ENCODE peak calls at places on chromosomes 3 and 15, in seven cellular contexts. L is HepG2, Q is WTC11, F is HCT116, Z is K562, N is H1, W is GM12878. E is an unnamed sample.

GRCh38 chr3:84566256-84566655 is 392.5 kb upstream of the CADM2 start:
- DNase-seq in Q (no peak), L (no peak), Z (no peak), F (no peak), W (no peak), N (no peak), E (no peak)

GRCh38 chr3:14222457-14222856 is 43.8 kb downstream of the LSM3 start:
- DNase-seq in W (no peak), L (no peak), Q (no peak), N (no peak), F (no peak), Z (no peak), E (no peak)

GRCh38 chr3:159872374-159873109 is 116.1 kb upstream of the IL12A start:
- DNase-seq in W (no peak), L (no peak), N (no peak), F (peak), Q (no peak), Z (no peak), E (no peak)

GRCh38 chr15:69760263-69760855 is 307.7 kb downstream of the RPLP1 start:
- DNase-seq in Q (no peak), N (no peak), Z (no peak), W (no peak), L (no peak), F (no peak), E (no peak)

GRCh38 chr3:46098319-46098761 is 71.1 kb upstream of the XCR1 start:
- DNase-seq in W (peak), L (no peak), Q (no peak), F (no peak), Z (no peak), N (no peak), E (no peak)

GRCh38 chr15:47756872-47757271 is 39.6 kb downstream of the SEMA6D start:
- DNase-seq in W (no peak), Q (no peak), F (no peak), N (no peak), Z (no peak), L (no peak), E (no peak)

GRCh38 chr3:129735638-129736037 is 129.2 kb upstream of the PLXND1 start:
- DNase-seq in L (no peak), Z (no peak), Q (no peak), W (no peak), N (no peak), F (no peak), E (no peak)

GRCh38 chr15:89926158-89926557 is 13.4 kb upstream of the ARPIN start:
- DNase-seq in Z (no peak), W (no peak), L (no peak), Q (no peak), N (no peak), F (no peak), E (no peak)

GRCh38 chr3:196127308-196128040 is 45.6 kb upstream of the TFRC start:
- DNase-seq in F (no peak), L (no peak), N (no peak), Q (no peak), W (no peak), Z (peak), E (no peak)

GRCh38 chr15:58228708-58229107 is 90.5 kb downstream of the AQP9 start:
- DNase-seq in F (no peak), Q (no peak), Z (no peak), N (no peak), L (no peak), W (no peak), E (no peak)

GRCh38 chr3:119637679-119638525 is 22.5 kb downstream of the POPDC2 start:
- DNase-seq in Z (peak), W (peak), Q (no peak), N (no peak), L (no peak), F (no peak), E (no peak)

GRCh38 chr3:47419083-47420043 is 38.5 kb downstream of the PTPN23 start:
- DNase-seq in Q (no peak), W (no peak), F (no peak), Z (no peak), N (no peak), L (no peak), E (no peak)

GRCh38 chr3:102178817-102179216 is 256.0 kb upstream of the ZPLD1 start:
- DNase-seq in L (no peak), F (no peak), N (no peak), Q (no peak), W (no peak), Z (no peak), E (no peak)

GRCh38 chr3:112116777-112117186 is 16.3 kb downstream of the GCSAM start:
- DNase-seq in L (no peak), Z (no peak), W (no peak), Q (no peak), F (no peak), N (no peak), E (no peak)

GRCh38 chr3:136731274-136731884 is 20.8 kb downstream of the STAG1 start:
- DNase-seq in Z (no peak), N (no peak), W (no peak), L (no peak), Q (no peak), F (no peak), E (no peak)

GRCh38 chr3:136728918-136729317 is 23.3 kb downstream of the STAG1 start:
- DNase-seq in W (no peak), F (no peak), L (no peak), N (no peak), Q (no peak), Z (no peak), E (no peak)

GRCh38 chr3:136725468-136725867 is 26.7 kb downstream of the STAG1 start:
- DNase-seq in L (no peak), Q (no peak), N (no peak), F (no peak), W (no peak), Z (no peak), E (no peak)

GRCh38 chr3:136730595-136731273 is 21.4 kb downstream of the STAG1 start:
- DNase-seq in W (peak), L (no peak), F (no peak), Q (no peak), N (no peak), Z (no peak), E (no peak)

GRCh38 chr3:136728434-136728833 is 23.7 kb downstream of the STAG1 start:
- DNase-seq in Z (no peak), L (no peak), F (no peak), W (no peak), Q (no peak), N (no peak), E (no peak)
- TF ChIP-seq SP1 in Z (no peak), L (no peak), F (no peak), W (no peak), Q (no peak), N (no peak), E (no peak)

DNA sequence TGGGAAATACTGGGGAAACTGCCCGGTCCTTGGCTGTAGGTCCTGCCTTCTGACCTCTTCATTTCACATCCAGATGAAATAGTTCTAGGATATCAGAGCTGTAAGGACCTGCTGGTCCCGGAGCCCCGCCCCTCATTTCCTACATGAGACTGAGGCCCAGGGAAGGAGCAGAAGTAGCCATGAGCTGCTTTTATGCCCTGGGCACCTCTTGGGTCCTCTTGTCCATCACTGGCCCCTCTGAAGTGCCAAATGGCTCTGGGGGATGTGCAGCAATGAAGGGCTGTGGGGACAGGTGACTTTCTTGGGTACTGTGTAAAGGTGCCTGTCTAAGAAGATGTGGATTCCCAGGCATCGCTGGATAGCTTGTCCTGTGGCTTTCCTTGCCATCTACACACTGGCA is 40.3 kb upstream of the ESYT3 start:
- DNase-seq in Q (no peak), W (no peak), F (no peak), N (no peak), L (no peak), Z (no peak), E (no peak)
- TF ChIP-seq SP1 in Q (no peak), W (no peak), F (no peak), N (no peak), L (no peak), Z (no peak), E (no peak)

DNA sequence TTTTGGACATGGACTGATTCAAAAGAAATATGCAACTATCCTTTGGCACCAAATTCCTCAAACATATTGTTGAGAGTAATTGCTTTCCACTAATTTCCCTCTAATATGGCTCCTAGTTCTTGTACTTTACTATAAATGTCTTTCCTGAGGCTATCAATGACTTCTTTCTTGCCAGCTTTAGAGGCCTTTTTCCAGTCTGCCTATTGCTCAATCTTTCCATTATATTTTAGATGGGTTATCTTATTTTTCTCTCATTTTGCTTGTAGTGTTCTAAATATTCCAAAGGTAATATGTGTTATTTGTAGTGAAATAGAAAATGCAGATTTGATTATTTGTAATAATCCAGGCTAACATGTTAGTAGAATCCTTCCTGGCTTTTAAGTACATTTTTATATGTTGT is 11.5 kb upstream of the TEX9 start:
- DNase-seq in Q (no peak), W (no peak), L (no peak), N (no peak), F (no peak), Z (no peak), E (no peak)
- TF ChIP-seq SP1 in Q (no peak), W (no peak), L (no peak), N (no peak), F (no peak), Z (no peak), E (no peak)

DNA sequence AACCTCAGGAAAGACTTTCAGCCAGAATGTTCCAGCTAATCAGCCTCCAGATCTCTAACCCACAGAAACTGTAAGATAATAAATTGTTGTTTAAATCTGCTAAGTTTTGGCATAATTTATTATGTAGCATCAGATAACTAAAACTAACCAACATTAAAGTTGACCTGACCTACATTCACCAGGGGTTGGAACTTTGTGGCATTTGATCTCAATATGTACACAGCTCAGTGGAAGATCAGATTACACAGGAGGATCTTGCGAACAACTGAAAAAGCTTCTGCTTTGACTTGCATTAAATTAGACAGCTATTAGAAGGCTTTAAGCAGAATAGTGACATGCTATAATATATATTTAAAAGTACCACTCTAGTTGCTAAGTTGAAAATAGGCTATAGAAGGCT is 91.4 kb upstream of the POU1F1 start:
- DNase-seq in Z (no peak), Q (no peak), F (no peak), L (no peak), N (no peak), W (no peak), E (no peak)
- TF ChIP-seq SP1 in Z (no peak), Q (no peak), F (no peak), L (no peak), N (no peak), W (no peak), E (no peak)

GRCh38 chr15:84620626-84621025 is 19.8 kb downstream of the ZSCAN2 start:
- DNase-seq in L (no peak), N (no peak), Q (no peak), W (no peak), F (no peak), Z (no peak), E (no peak)

GRCh38 chr15:84621358-84621979 is 20.7 kb downstream of the ZSCAN2 start:
- DNase-seq in F (no peak), N (no peak), L (no peak), W (no peak), Q (no peak), Z (no peak), E (no peak)

GRCh38 chr15:84611631-84612030 is 10.8 kb downstream of the ZSCAN2 start:
- DNase-seq in N (no peak), F (no peak), Z (no peak), Q (no peak), W (no peak), L (no peak), E (no peak)

GRCh38 chr15:84616235-84616634 is 15.4 kb downstream of the ZSCAN2 start:
- DNase-seq in L (no peak), F (no peak), Q (no peak), N (no peak), W (no peak), Z (no peak), E (no peak)
- TF ChIP-seq SP1 in L (no peak), F (no peak), Q (no peak), N (no peak), W (no peak), Z (no peak), E (no peak)

GRCh38 chr15:68298882-68299381 is 21.4 kb downstream of the FEM1B start:
- DNase-seq in W (peak), Q (no peak), F (no peak), N (no peak), Z (no peak), L (no peak), E (no peak)
- TF ChIP-seq SP1 in W (peak), Q (no peak), F (no peak), N (no peak), Z (no peak), L (no peak), E (no peak)

DNA sequence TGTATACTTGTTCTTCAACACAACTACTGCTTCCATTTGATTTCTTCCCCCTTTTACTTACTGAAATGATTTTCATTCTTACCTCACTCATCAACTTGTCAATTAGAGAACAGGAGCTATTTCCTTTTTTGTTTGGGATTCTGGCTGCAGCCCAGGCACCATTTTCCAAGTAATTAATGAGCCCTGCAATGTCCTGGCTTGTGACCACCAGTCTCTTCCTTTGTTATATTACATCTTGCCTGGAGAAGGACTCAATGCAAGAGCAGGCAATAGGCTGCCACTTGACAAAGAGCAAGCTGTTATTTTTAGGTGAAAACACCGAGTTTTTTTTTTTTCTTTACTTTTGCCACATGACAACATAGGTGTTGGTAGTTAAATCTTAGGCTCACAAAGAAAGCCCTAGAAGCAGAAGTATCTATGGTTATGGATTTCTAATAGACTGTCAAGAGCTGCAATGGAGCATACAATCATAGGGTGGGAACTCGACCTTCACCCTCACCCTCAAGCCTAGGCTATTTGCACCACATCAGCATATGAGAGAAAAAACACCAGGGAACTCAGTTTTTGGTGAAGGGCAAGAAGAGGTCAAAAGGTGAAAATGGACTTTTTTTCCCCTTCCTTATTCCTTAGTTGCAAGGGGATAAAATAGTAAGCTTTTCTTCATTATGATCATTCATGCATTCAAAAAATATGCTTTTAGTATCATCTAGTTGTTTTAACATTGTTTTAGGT is 114.9 kb downstream of the TNIK start:
- DNase-seq in N (no peak), Q (no peak), W (no peak), Z (no peak), L (no peak), F (no peak), E (no peak)
- TF ChIP-seq SP1 in N (no peak), Q (no peak), W (no peak), Z (no peak), L (no peak), F (no peak), E (no peak)

GRCh38 chr3:197298858-197299854 is 744 bp upstream of the DLG1 start:
- DNase-seq in W (no peak), L (peak), Z (peak), F (peak), Q (peak), N (peak), E (peak)
- TF ChIP-seq SP1 in W (no peak), L (no peak), Z (peak), F (no peak), Q (no peak), N (no peak), E (no peak)